ENCODE peak calls at places on chromosomes 1 and 21, in five cellular contexts. D is GM12878, N is K562, X is HepG2, S is HCT116. Y is an unnamed sample.

GRCh38 chr1:63012339-63012738 is 228.4 kb downstream of the ATG4C start:
- DNase-seq in D (no peak), N (no peak), X (peak; percentile 9), S (no peak), Y (no peak)

GRCh38 chr1:180272395-180272794 is 42.3 kb downstream of the LHX4 start:
- DNase-seq in D (no peak), N (no peak), X (no peak), S (no peak), Y (no peak)

GRCh38 chr1:218785928-218786327 is 387.8 kb upstream of the LYPLAL1 start:
- DNase-seq in D (no peak), N (no peak), X (no peak), S (no peak), Y (no peak)

GRCh38 chr21:26800455-26801454 is 44.5 kb downstream of the ADAMTS1 start:
- DNase-seq in D (no peak), N (no peak), X (no peak), S (no peak), Y (no peak)

GRCh38 chr21:37072239-37072987 is 458 bp downstream of the PIGP start:
- DNase-seq in D (no peak), N (no peak), X (no peak), S (no peak), Y (no peak)

GRCh38 chr21:22174746-22175145 is 1176.5 kb downstream of the NCAM2 start:
- DNase-seq in D (no peak), N (no peak), X (no peak), S (no peak), Y (no peak)

GRCh38 chr1:194151056-194151455 is 964.6 kb upstream of the B3GALT2 start:
- DNase-seq in D (no peak), N (no peak), X (no peak), S (no peak), Y (no peak)

GRCh38 chr1:247551716-247552115 is 2.8 kb downstream of the GCSAML start:
- DNase-seq in D (no peak), N (no peak), X (no peak), S (no peak), Y (no peak)

GRCh38 chr1:71019248-71019647 is 28.4 kb downstream of the PTGER3 start:
- DNase-seq in D (no peak), N (no peak), X (no peak), S (no peak), Y (peak; percentile 68)

GRCh38 chr1:29161977-29162376 is 19.7 kb downstream of the SRSF4 start:
- DNase-seq in D (no peak), N (no peak), X (no peak), S (no peak), Y (no peak)

GRCh38 chr1:206116191-206116872 is 856 bp downstream of the AVPR1B start:
- DNase-seq in D (no peak), N (no peak), X (no peak), S (no peak), Y (no peak)
- H3K4me3 ChIP-seq in D (no peak overlapping the region), N (no peak overlapping the region), X (no peak overlapping the region), S (no peak overlapping the region), Y (no peak overlapping the region)

GRCh38 chr1:160777486-160778089 is 18.4 kb upstream of the LY9 start:
- DNase-seq in D (no peak), N (peak; percentile 53), X (peak; percentile 27), S (peak; percentile 29), Y (peak; percentile 21)
- TF ChIP-seq JUND in D (no peak), N (no peak), X (no peak), S (no peak), Y (no peak)

GRCh38 chr1:3669421-3669821 is 17.1 kb downstream of the TP73 start:
- DNase-seq in D (no peak), N (no peak), X (no peak), S (no peak), Y (no peak)

GRCh38 chr1:3668148-3668547 is 15.8 kb downstream of the TP73 start:
- DNase-seq in D (no peak), N (no peak), X (no peak), S (no peak), Y (no peak)

GRCh38 chr1:3670823-3671251 is 18.5 kb downstream of the TP73 start:
- DNase-seq in D (no peak), N (no peak), X (no peak), S (no peak), Y (no peak)

GRCh38 chr1:3669971-3670431 is 17.7 kb downstream of the TP73 start:
- DNase-seq in D (no peak), N (no peak), X (no peak), S (no peak), Y (no peak)

DNA sequence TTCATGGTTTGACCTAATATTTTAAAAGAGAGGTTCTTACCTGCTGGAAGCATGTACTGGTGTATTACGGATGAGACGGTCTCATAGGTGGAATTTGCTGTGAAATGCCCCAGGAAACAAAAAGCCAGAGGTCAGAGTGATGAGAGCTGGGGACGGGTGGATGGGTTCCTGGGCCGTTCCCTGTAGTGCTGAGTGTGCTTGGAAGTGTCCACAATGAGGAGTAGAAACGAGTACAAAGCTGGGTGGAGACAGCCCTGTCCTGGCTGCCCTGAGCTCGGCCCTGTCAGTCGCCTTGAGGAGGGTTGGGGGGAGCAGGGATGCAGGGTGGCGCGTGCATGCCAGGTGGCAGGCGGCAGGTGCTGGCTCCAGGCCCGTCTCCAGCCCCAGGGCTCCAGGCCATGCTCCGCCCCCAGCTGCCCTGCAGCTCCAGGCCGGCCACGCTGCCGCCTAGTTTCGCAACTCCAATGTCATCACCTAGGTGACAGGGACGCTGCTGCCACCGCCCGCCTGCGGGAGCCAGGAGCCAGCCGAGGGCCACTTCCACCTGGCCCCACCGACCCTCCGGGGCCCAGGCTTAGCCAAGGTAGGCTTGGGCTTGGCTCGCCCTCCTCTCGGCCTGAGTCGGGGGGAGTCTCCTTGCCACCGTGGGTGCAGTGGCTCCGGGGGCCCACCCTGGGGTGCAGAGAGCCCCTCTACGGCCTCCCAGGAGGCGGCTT is 16.4 kb downstream of the TP73 start:
- DNase-seq in D (no peak), N (peak; percentile 74), X (peak; percentile 82), S (peak; percentile 49), Y (no peak)
- TF ChIP-seq REST in D (no peak), N (no peak), X (no peak), S (no peak), Y (no peak)

GRCh38 chr1:19473119-19473518 is 12.2 kb downstream of the CAPZB start:
- DNase-seq in D (no peak), N (no peak), X (no peak), S (no peak), Y (no peak)

GRCh38 chr1:19479351-19480120 is 5.8 kb downstream of the CAPZB start:
- DNase-seq in D (no peak), N (no peak), X (no peak), S (no peak), Y (no peak)

GRCh38 chr1:19478241-19478780 is 7.0 kb downstream of the CAPZB start:
- DNase-seq in D (no peak), N (no peak), X (no peak), S (no peak), Y (no peak)

GRCh38 chr1:19477284-19478240 is 7.8 kb downstream of the CAPZB start:
- DNase-seq in D (peak; percentile 74), N (no peak), X (no peak), S (no peak), Y (no peak)

GRCh38 chr1:19476440-19477190 is 8.7 kb downstream of the CAPZB start:
- DNase-seq in D (peak; percentile 56), N (no peak), X (no peak), S (no peak), Y (no peak)
- H3K4me3 ChIP-seq in D (peak overlapping the region; percentile 58), N (no peak overlapping the region), X (no peak overlapping the region), S (no peak overlapping the region), Y (no peak overlapping the region)

DNA sequence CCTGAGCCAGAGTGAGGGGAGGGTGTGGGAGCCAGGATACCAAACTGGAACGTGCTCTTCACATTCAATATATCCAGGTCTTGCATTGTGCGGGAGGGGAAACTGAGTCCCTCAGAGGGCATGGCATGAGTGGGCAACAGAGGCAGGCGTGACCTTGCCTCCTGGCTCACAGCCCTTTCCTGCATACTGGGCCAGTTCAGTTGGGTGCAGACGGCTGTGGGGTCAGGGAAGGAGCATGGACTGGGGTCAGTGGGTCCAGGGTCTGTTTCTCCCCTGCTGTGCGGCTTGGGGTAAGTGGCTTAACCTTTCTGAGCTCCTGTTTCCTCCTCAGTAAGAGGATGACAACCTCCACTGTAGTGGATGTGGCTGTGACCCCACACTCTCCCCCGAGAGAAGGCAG is 16.6 kb downstream of the SERINC2 start:
- DNase-seq in D (no peak), N (no peak), X (no peak), S (no peak), Y (no peak)
- TF ChIP-seq JUND in D (no peak), N (no peak), X (no peak), S (no peak), Y (no peak)

DNA sequence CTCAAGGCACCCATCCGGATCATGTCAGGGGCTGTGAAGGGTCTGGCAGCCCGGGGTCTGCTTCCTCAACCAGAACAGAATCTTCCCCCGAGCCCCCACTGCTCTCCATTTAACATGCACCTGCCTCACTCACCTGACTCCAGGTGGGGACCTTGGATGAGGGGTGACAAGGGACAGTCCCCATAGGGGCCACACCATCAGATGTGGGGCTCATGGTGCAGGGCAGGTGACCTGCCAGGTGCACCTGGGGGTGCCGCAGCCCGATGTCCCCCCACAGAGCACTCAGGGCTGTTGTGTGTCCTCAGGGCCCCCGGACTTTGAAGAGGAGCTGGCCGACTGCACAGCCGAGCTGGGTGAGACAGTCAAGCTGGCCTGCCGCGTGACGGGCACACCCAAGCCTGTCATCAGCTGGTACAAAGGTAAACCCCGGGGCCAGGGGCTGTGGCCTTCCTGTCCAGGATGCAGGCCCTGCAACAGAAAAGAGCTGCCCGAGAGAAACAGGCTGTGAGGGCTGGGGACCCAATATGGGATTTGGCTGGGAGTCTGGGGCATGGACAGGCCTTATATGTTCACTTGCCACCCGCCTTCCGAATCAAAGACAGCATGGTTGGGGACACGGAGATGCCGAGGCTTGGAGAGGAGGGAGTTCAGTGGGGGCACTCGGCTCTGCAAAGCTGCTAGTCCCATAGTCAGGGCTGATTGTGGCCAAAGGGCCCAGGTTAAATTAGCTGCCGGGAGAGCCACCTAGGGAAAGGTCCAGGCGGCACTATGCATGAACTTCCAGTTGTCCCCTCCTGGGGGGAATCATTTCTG is 64.6 kb downstream of the TRIM11 start:
- DNase-seq in D (no peak), N (no peak), X (no peak), S (no peak), Y (no peak)
- TF ChIP-seq REST in D (no peak), N (no peak), X (no peak), S (no peak), Y (no peak)

GRCh38 chr1:109112652-109113285 is 1.1 kb upstream of the ELAPOR1 start:
- DNase-seq in D (peak; percentile 31), N (peak; percentile 96), X (peak; percentile 85), S (peak; percentile 80), Y (peak; percentile 93)
- H3K4me3 ChIP-seq in D (peak overlapping the region; percentile 45), N (no peak overlapping the region), X (no peak overlapping the region), S (no peak overlapping the region), Y (peak overlapping the region; percentile 37)

GRCh38 chr1:11100149-11100493 is 452 bp upstream of the EXOSC10 start:
- DNase-seq in D (no peak), N (no peak), X (no peak), S (no peak), Y (no peak)
- TF ChIP-seq JUND in D (no peak), N (no peak), X (no peak), S (no peak), Y (no peak)

GRCh38 chr1:112501810-112502641 is 6.7 kb upstream of the WNT2B start:
- DNase-seq in D (no peak), N (peak; percentile 57), X (peak; percentile 7), S (no peak), Y (peak; percentile 85)
- TF ChIP-seq REST in D (no peak), N (peak; percentile 66), X (no peak), S (no peak), Y (peak; percentile 88)